ENCODE peak calls at places on chromosomes 6 and 20, in ten cellular contexts. U is hippocampal formation; N is heart left ventricle; O is neuronal stem cell; E is stimulated activated CD8-positive, alpha-beta memory T cell treated with anti-CD3 and anti-CD28 coated beads, Interleukin-7, amount 100 ng/mL, for 4 hours; S is T-helper 2 cell; Y is pancreas; P is effector memory CD8-positive, alpha-beta T cell; Z is type B pancreatic cell; Q is NCI-H446. W is an unnamed sample.

GRCh38 chr20:62771396-62772102 is 24.7 kb upstream of the MRGBP start:
- DNase-seq in U (no peak), N (no peak), O (no peak), E (no peak), S (no peak), Y (peak), P (no peak), Z (no peak), Q (no peak), W (peak)

GRCh38 chr20:39271205-39271604 is 309.1 kb downstream of the DHX35 start:
- DNase-seq in U (no peak), N (peak), O (no peak), E (no peak), S (no peak), Y (no peak), P (no peak), Z (no peak), Q (no peak), W (peak)

GRCh38 chr6:151067684-151068596 is 171.8 kb upstream of the AKAP12 start:
- DNase-seq in U (peak), N (peak), O (no peak), E (no peak), S (no peak), Y (peak), P (no peak), Z (no peak), Q (no peak), W (peak)

GRCh38 chr6:158698876-158699440 is 49.1 kb downstream of the SYTL3 start:
- DNase-seq in U (no peak), N (no peak), O (no peak), E (no peak), S (no peak), Y (no peak), P (no peak), Z (no peak), Q (no peak), W (no peak)

GRCh38 chr6:135722679-135723078 is 128.8 kb upstream of the PDE7B start:
- DNase-seq in U (no peak), N (no peak), O (no peak), E (no peak), S (peak), Y (no peak), P (no peak), Z (no peak), Q (no peak), W (no peak)

GRCh38 chr6:116556065-116556464 is 2.5 kb downstream of the CALHM4 start:
- DNase-seq in U (no peak), N (no peak), O (no peak), E (no peak), S (no peak), Y (no peak), P (no peak), Z (no peak), Q (no peak), W (no peak)

GRCh38 chr6:132728616-132729015 is 14.8 kb upstream of the VNN1 start:
- DNase-seq in U (no peak), N (no peak), O (no peak), E (no peak), S (no peak), Y (no peak), P (no peak), Z (no peak), Q (no peak), W (no peak)

GRCh38 chr6:152748843-152749242 is 1.8 kb upstream of the VIP start:
- DNase-seq in U (no peak), N (no peak), O (no peak), E (no peak), S (no peak), Y (no peak), P (no peak), Z (no peak), Q (no peak), W (no peak)

GRCh38 chr6:1322206-1322605 is 10.3 kb downstream of the FOXQ1 start:
- DNase-seq in U (no peak), N (no peak), O (no peak), E (no peak), S (no peak), Y (no peak), P (no peak), Z (no peak), Q (no peak), W (no peak)

GRCh38 chr6:31888281-31889258 is 8.9 kb downstream of the EHMT2 start:
- DNase-seq in U (no peak), N (no peak), O (no peak), E (no peak), S (peak), Y (peak), P (peak), Z (no peak), Q (no peak), W (peak)

GRCh38 chr20:62011403-62011791 is 54.3 kb downstream of the TAF4 start:
- DNase-seq in U (no peak), N (no peak), O (no peak), E (no peak), S (no peak), Y (no peak), P (no peak), Z (no peak), Q (no peak), W (no peak)

GRCh38 chr20:58117944-58118343 is 110.5 kb downstream of the ANKRD60 start:
- DNase-seq in U (no peak), N (no peak), O (no peak), E (no peak), S (no peak), Y (no peak), P (no peak), Z (no peak), Q (no peak), W (no peak)

GRCh38 chr20:53408728-53409157 is 184.9 kb downstream of the ZNF217 start:
- DNase-seq in U (no peak), N (no peak), O (no peak), E (no peak), S (no peak), Y (no peak), P (no peak), Z (no peak), Q (no peak), W (no peak)

GRCh38 chr6:84280030-84280429 is 52.6 kb upstream of the CEP162 start:
- DNase-seq in U (no peak), N (no peak), O (no peak), E (no peak), S (no peak), Y (no peak), P (no peak), Z (no peak), Q (no peak), W (no peak)

GRCh38 chr6:38990475-38990874 is 58.1 kb upstream of the GLP1R start:
- DNase-seq in U (no peak), N (no peak), O (no peak), E (no peak), S (no peak), Y (no peak), P (no peak), Z (no peak), Q (no peak), W (no peak)

GRCh38 chr6:130872250-130873095 is 45.3 kb downstream of the SMLR1 start:
- DNase-seq in U (peak), N (peak), O (peak), E (peak), S (peak), Y (peak), P (peak), Z (no peak), Q (no peak), W (peak)

GRCh38 chr6:140980265-140980887 is 1152.3 kb upstream of the GJE1 start:
- DNase-seq in U (no peak), N (no peak), O (no peak), E (no peak), S (no peak), Y (no peak), P (no peak), Z (no peak), Q (no peak), W (no peak)

W was measured in right cardiac atrium.